ENCODE peak calls at places on chromosomes 4 and X, in eight cellular contexts. U is foreskin fibroblast, R is ascending aorta, F is brain microvascular endothelial cell, T is right atrium auricular region, Z is tibial nerve, Q is heart left ventricle, E is breast epithelium. W is an unnamed sample.

GRCh38 chr4:6327220-6327917 is 57.7 kb downstream of the WFS1 start:
- DNase-seq in U (peak; percentile 84), R (no peak), F (peak; percentile 50), T (peak; percentile 84), Z (peak; percentile 49), Q (peak; percentile 80), E (peak; percentile 87), W (peak; percentile 69)

GRCh38 chr4:141133146-141134006 is at the start of gene RNF150:
- DNase-seq in U (peak; percentile 92), R (peak; percentile 29), F (peak; percentile 83), T (peak; percentile 70), Z (peak; percentile 50), Q (peak; percentile 79), E (peak; percentile 62), W (peak; percentile 80)

GRCh38 chr4:147509386-147509785 is 28.5 kb downstream of the EDNRA start:
- DNase-seq in U (no peak), R (no peak), F (peak; percentile 60), T (no peak), Z (no peak), Q (no peak), E (no peak), W (no peak)

GRCh38 chr4:3112979-3113469 is 38.5 kb downstream of the HTT start:
- DNase-seq in U (no peak), R (no peak), F (no peak), T (no peak), Z (no peak), Q (no peak), E (no peak), W (no peak)

GRCh38 chr4:8746523-8747466 is 124.8 kb downstream of the HMX1 start:
- DNase-seq in U (no peak), R (no peak), F (no peak), T (no peak), Z (peak; percentile 7), Q (no peak), E (peak; percentile 15), W (no peak)

GRCh38 chr4:176350671-176351070 is 30.9 kb downstream of the SPCS3 start:
- DNase-seq in U (no peak), R (no peak), F (no peak), T (no peak), Z (no peak), Q (no peak), E (no peak), W (no peak)

GRCh38 chrX:68694429-68695205 is 47.2 kb downstream of the STARD8 start:
- DNase-seq in U (no peak), R (no peak), F (no peak), T (no peak), Z (no peak), Q (no peak), E (no peak), W (no peak)

GRCh38 chr4:48902266-48902665 is 4.3 kb downstream of the OCIAD2 start:
- DNase-seq in U (peak; percentile 64), R (no peak), F (peak; percentile 24), T (no peak), Z (no peak), Q (no peak), E (no peak), W (no peak)

GRCh38 chrX:48523682-48524081 is 2.1 kb downstream of the EBP start:
- DNase-seq in U (no peak), R (no peak), F (no peak), T (no peak), Z (no peak), Q (no peak), E (no peak), W (no peak)

GRCh38 chr4:2924286-2924685 is 38.9 kb downstream of the NOP14 start:
- DNase-seq in U (no peak), R (no peak), F (no peak), T (no peak), Z (no peak), Q (no peak), E (peak; percentile 19), W (no peak)

GRCh38 chrX:17738002-17738713 is 865 bp downstream of the SCML1 start:
- DNase-seq in U (peak; percentile 50), R (no peak), F (peak; percentile 4), T (no peak), Z (peak; percentile 14), Q (peak; percentile 35), E (peak; percentile 52), W (peak; percentile 37)

GRCh38 chr4:120672558-120673147 is 249.9 kb downstream of the PRDM5 start:
- DNase-seq in U (no peak), R (no peak), F (peak; percentile 33), T (no peak), Z (no peak), Q (no peak), E (no peak), W (no peak)

GRCh38 chr4:8268901-8269534 is 536 bp upstream of the HTRA3 start:
- DNase-seq in U (no peak), R (no peak), F (no peak), T (no peak), Z (no peak), Q (no peak), E (no peak), W (no peak)

GRCh38 chr4:30656828-30657227 is 63.3 kb upstream of the PCDH7 start:
- DNase-seq in U (no peak), R (no peak), F (no peak), T (no peak), Z (no peak), Q (no peak), E (no peak), W (no peak)

GRCh38 chr4:87103086-87103485 is 117.3 kb downstream of the KLHL8 start:
- DNase-seq in U (peak; percentile 8), R (no peak), F (peak; percentile 29), T (no peak), Z (no peak), Q (no peak), E (no peak), W (no peak)

GRCh38 chr4:125833-126232 is 1.5 kb downstream of the ZNF718 start:
- DNase-seq in U (no peak), R (no peak), F (no peak), T (no peak), Z (no peak), Q (no peak), E (no peak), W (no peak)

GRCh38 chrX:19865567-19866363 is 21.6 kb downstream of the SH3KBP1 start:
- DNase-seq in U (no peak), R (no peak), F (no peak), T (no peak), Z (no peak), Q (no peak), E (no peak), W (no peak)

GRCh38 chr4:772118-772517 is 53.8 kb downstream of the CPLX1 start:
- DNase-seq in U (no peak), R (no peak), F (no peak), T (no peak), Z (no peak), Q (no peak), E (no peak), W (no peak)

GRCh38 chrX:456146-456545 is 69.4 kb upstream of the PPP2R3B start:
- DNase-seq in U (no peak), R (no peak), F (no peak), T (no peak), Z (no peak), Q (no peak), E (no peak), W (no peak)

GRCh38 chrX:53316121-53316859 is 34.9 kb upstream of the IQSEC2 start:
- DNase-seq in U (no peak), R (no peak), F (no peak), T (no peak), Z (no peak), Q (no peak), E (no peak), W (no peak)

GRCh38 chr4:24742773-24743676 is 52.3 kb upstream of the SOD3 start:
- DNase-seq in U (no peak), R (no peak), F (no peak), T (peak; percentile 32), Z (no peak), Q (no peak), E (no peak), W (no peak)

GRCh38 chr4:35151816-35152572 is 1092.3 kb downstream of the ARAP2 start:
- DNase-seq in U (no peak), R (no peak), F (no peak), T (no peak), Z (no peak), Q (no peak), E (no peak), W (no peak)

GRCh38 chr4:27129871-27130277 is 269.2 kb downstream of the STIM2 start:
- DNase-seq in U (no peak), R (no peak), F (no peak), T (no peak), Z (no peak), Q (no peak), E (no peak), W (no peak)

GRCh38 chrX:104335765-104336164 is 81.0 kb upstream of the ESX1 start:
- DNase-seq in U (peak; percentile 76), R (no peak), F (peak; percentile 77), T (no peak), Z (no peak), Q (no peak), E (no peak), W (peak; percentile 85)

GRCh38 chr4:156312261-156312847 is 358.7 kb upstream of the CTSO start:
- DNase-seq in U (no peak), R (no peak), F (peak; percentile 42), T (no peak), Z (no peak), Q (no peak), E (no peak), W (peak; percentile 46)

GRCh38 chrX:109392895-109393294 is 89.0 kb downstream of the GUCY2F start:
- DNase-seq in U (no peak), R (no peak), F (no peak), T (no peak), Z (no peak), Q (no peak), E (no peak), W (no peak)
- TF ChIP-seq CTCF in U (no peak), R (no peak), F (no peak), T (no peak), Z (no peak), Q (no peak), E (no peak), W (no peak)

GRCh38 chr4:42501624-42502401 is 104.5 kb downstream of the SHISA3 start:
- DNase-seq in U (no peak), R (no peak), F (no peak), T (no peak), Z (no peak), Q (no peak), E (no peak), W (peak; percentile 10)
- H3K4me3 ChIP-seq in U (no peak overlapping the region), R (no peak overlapping the region), F (no peak overlapping the region), T (no peak overlapping the region), Z (no peak overlapping the region), Q (no peak overlapping the region), E (no peak overlapping the region), W (no peak overlapping the region)

GRCh38 chr4:110170861-110171260 is 27.6 kb downstream of the ELOVL6 start:
- DNase-seq in U (no peak), R (no peak), F (no peak), T (no peak), Z (no peak), Q (no peak), E (no peak), W (no peak)
- TF ChIP-seq CTCF in U (no peak), R (no peak), F (peak; percentile 16), T (no peak), Z (no peak), Q (no peak), E (no peak), W (no peak)

DNA sequence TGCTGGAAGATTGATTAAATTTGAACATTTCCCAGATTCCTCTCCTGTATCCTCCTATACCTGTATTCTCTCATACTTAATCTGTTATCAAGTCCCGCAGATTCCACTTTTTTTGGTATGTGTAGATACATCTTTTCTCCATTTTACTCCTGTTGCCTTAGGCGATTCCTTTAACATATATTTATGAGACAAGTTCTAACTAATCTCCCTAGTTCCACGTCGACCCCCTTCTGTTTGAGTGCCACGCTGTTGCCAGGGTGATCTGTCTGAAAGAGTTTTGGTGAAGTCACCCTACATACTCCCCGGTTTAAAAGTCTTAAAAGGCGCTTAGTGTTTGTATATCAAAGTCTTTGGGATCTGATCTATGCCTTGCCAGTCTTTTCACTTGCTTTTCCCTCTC is 2.4 kb downstream of the HNRNPH2 start:
- DNase-seq in U (no peak), R (no peak), F (no peak), T (no peak), Z (no peak), Q (no peak), E (no peak), W (no peak)
- H3K4me3 ChIP-seq in U (peak overlapping the region; percentile 65), R (peak overlapping the region; percentile 68), F (no peak overlapping the region), T (no peak overlapping the region), Z (no peak overlapping the region), Q (no peak overlapping the region), E (peak overlapping the region; percentile 1), W (peak overlapping the region; percentile 76)

W was measured in fibroblast of villous mesenchyme.